ENCODE peak calls at places on chromosome 7, in nine cellular contexts. I is amygdala; Y is aorta; H is fibroblast of the aortic adventitia; S is cardiac fibroblast; O is foreskin fibroblast; J is nephron progenitor cell; A is DND-41; Z is effector CD4-positive, alpha-beta T cell. V is an unnamed sample.

GRCh38 chr7:131322046-131322445 is 5.6 kb upstream of the MKLN1 start:
- DNase-seq in Y (no peak), J (no peak), S (no peak), Z (no peak), O (no peak), H (no peak), I (no peak), A (no peak), V (no peak)

GRCh38 chr7:135980665-135981180 is 3.6 kb upstream of the MTPN start:
- DNase-seq in S (peak; percentile 47), I (no peak), A (peak; percentile 77), J (no peak), H (peak; percentile 60), O (peak; percentile 77), Z (peak; percentile 56), Y (no peak), V (no peak)

GRCh38 chr7:158816271-158816670 is 13.0 kb downstream of the ESYT2 start:
- DNase-seq in O (no peak), A (no peak), S (peak; percentile 53), H (peak; percentile 54), Y (no peak), J (no peak), Z (no peak), I (no peak), V (no peak)

GRCh38 chr7:12961910-12962309 is 274.5 kb downstream of the ARL4A start:
- DNase-seq in Z (no peak), S (no peak), Y (no peak), H (no peak), O (no peak), A (no peak), I (no peak), J (no peak), V (no peak)

GRCh38 chr7:92808635-92809034 is 27.7 kb downstream of the CDK6 start:
- DNase-seq in S (no peak), A (no peak), Y (no peak), O (no peak), Z (no peak), I (no peak), H (no peak), J (no peak), V (no peak)

GRCh38 chr7:135645296-135645904 is 16.9 kb upstream of the STMP1 start:
- DNase-seq in J (no peak), S (peak; percentile 75), O (peak; percentile 69), Y (no peak), I (no peak), H (peak; percentile 75), Z (no peak), A (peak; percentile 37), V (no peak)

GRCh38 chr7:17233643-17234397 is 64.6 kb upstream of the AHR start:
- DNase-seq in O (peak; percentile 19), A (peak; percentile 61), Z (peak; percentile 40), H (no peak), I (no peak), S (peak; percentile 28), Y (no peak), J (no peak), V (no peak)

GRCh38 chr7:4837814-4838625 is 23.8 kb downstream of the PAPOLB start:
- DNase-seq in J (no peak), S (no peak), I (no peak), A (no peak), Z (no peak), H (no peak), Y (no peak), O (peak; percentile 38), V (no peak)

GRCh38 chr7:71348751-71349415 is 216.9 kb downstream of the GALNT17 start:
- DNase-seq in H (no peak), Z (no peak), J (no peak), A (no peak), S (no peak), O (no peak), Y (no peak), I (no peak), V (no peak)

GRCh38 chr7:145848691-145849090 is 267.9 kb upstream of the CNTNAP2 start:
- DNase-seq in Z (no peak), H (no peak), Y (no peak), S (no peak), I (no peak), J (peak; percentile 46), A (no peak), O (no peak), V (no peak)

GRCh38 chr7:130490287-130490686 is 1.6 kb upstream of the MEST start:
- DNase-seq in Z (no peak), O (peak; percentile 9), H (no peak), A (no peak), I (no peak), J (peak; percentile 57), Y (no peak), S (no peak), V (no peak)

GRCh38 chr7:24717247-24717622 is 40.0 kb downstream of the GSDME start:
- DNase-seq in I (no peak), Z (no peak), J (no peak), Y (no peak), S (no peak), A (no peak), O (no peak), H (no peak), V (no peak)

GRCh38 chr7:9204571-9204970 is 771.2 kb downstream of the NXPH1 start:
- DNase-seq in S (no peak), I (no peak), O (no peak), Y (no peak), J (no peak), Z (no peak), A (no peak), H (no peak), V (no peak)

GRCh38 chr7:106462365-106462859 is 177.6 kb upstream of the NAMPT start:
- DNase-seq in I (no peak), Y (no peak), Z (no peak), A (no peak), H (peak; percentile 75), O (peak; percentile 67), S (peak; percentile 77), J (no peak), V (no peak)

GRCh38 chr7:26850193-26850651 is 14.2 kb downstream of the SKAP2 start:
- DNase-seq in Z (no peak), A (no peak), S (no peak), O (no peak), I (no peak), Y (no peak), J (no peak), H (no peak), V (no peak)

GRCh38 chr7:106068986-106069385 is 43.1 kb downstream of the SYPL1 start:
- DNase-seq in H (peak; percentile 20), A (no peak), I (no peak), J (no peak), Y (no peak), O (peak; percentile 69), S (peak; percentile 41), Z (no peak), V (no peak)

GRCh38 chr7:27793780-27794179 is 53.8 kb downstream of the TAX1BP1 start:
- DNase-seq in O (peak; percentile 54), A (no peak), S (peak; percentile 21), Z (no peak), J (no peak), I (no peak), Y (no peak), H (peak; percentile 43), V (no peak)

GRCh38 chr7:122674502-122674901 is 24.4 kb downstream of the RNF133 start:
- DNase-seq in S (peak; percentile 62), Z (no peak), A (no peak), O (peak; percentile 1), J (no peak), H (peak; percentile 82), I (no peak), Y (no peak), V (no peak)

GRCh38 chr7:51024867-51025266 is 242.2 kb upstream of the GRB10 start:
- DNase-seq in Y (no peak), S (no peak), J (no peak), A (no peak), H (no peak), Z (no peak), O (no peak), I (no peak), V (no peak)

GRCh38 chr7:139079861-139080260 is 29.7 kb downstream of the ZC3HAV1 start:
- DNase-seq in A (no peak), O (no peak), S (no peak), I (no peak), J (no peak), Y (no peak), H (no peak), Z (no peak), V (no peak)

GRCh38 chr7:47875998-47876744 is 72.1 kb downstream of the PKD1L1 start:
- DNase-seq in Z (no peak), Y (no peak), A (no peak), I (no peak), J (no peak), S (no peak), O (no peak), H (no peak), V (no peak)

GRCh38 chr7:29398011-29398410 is 165.6 kb upstream of the PRR15 start:
- DNase-seq in S (no peak), J (no peak), Y (no peak), H (no peak), Z (no peak), I (no peak), O (no peak), A (no peak), V (no peak)

GRCh38 chr7:149205690-149206381 is 10.5 kb downstream of the ZNF282 start:
- DNase-seq in Z (no peak), H (no peak), J (no peak), O (no peak), S (no peak), Y (no peak), I (no peak), A (no peak), V (no peak)

GRCh38 chr7:117349545-117349944 is 26.7 kb upstream of the WNT2 start:
- DNase-seq in Y (no peak), Z (no peak), H (no peak), A (no peak), J (no peak), I (no peak), O (no peak), S (no peak), V (peak; percentile 7)

GRCh38 chr7:158495780-158496179 is 91.8 kb downstream of the PTPRN2 start:
- DNase-seq in A (peak; percentile 12), Y (no peak), S (peak; percentile 9), J (peak; percentile 51), I (no peak), Z (no peak), H (no peak), O (peak; percentile 6), V (no peak)

GRCh38 chr7:158903897-158904541 is 47.7 kb downstream of the DYNC2I1 start:
- DNase-seq in J (no peak), O (no peak), Z (no peak), H (no peak), S (no peak), I (no peak), Y (no peak), A (no peak), V (no peak)

GRCh38 chr7:7433736-7434260 is 101.9 kb downstream of the COL28A1 start:
- DNase-seq in I (no peak), S (no peak), Y (no peak), J (no peak), Z (no peak), H (no peak), A (no peak), O (peak; percentile 43), V (no peak)

GRCh38 chr7:44681645-44682044 is 67.0 kb upstream of the ZMIZ2 start:
- DNase-seq in J (no peak), Y (no peak), Z (no peak), I (no peak), H (no peak), A (no peak), O (no peak), S (no peak), V (no peak)

GRCh38 chr7:25124485-25125136 is 449 bp downstream of the CYCS start:
- DNase-seq in I (no peak), H (peak; percentile 37), J (peak; percentile 22), A (no peak), S (no peak), Y (no peak), O (peak; percentile 30), Z (peak; percentile 8), V (no peak)

GRCh38 chr7:140654661-140655060 is 14.0 kb upstream of the DENND2A start:
- DNase-seq in O (no peak), I (no peak), S (no peak), Z (no peak), J (no peak), Y (no peak), H (no peak), A (no peak), V (no peak)

GRCh38 chr7:140441519-140441918 is 37.7 kb downstream of the RAB19 start:
- DNase-seq in S (no peak), J (no peak), Z (no peak), A (no peak), I (no peak), O (no peak), H (no peak), Y (no peak), V (no peak)